ENCODE peak calls at places on chromosome 3, in nine cellular contexts. D is ascending aorta, E is psoas muscle, H is upper lobe of right lung, B is heart right ventricle, Y is BE2C, W is GM23338, M is fibroblast of lung, K is H1. S is an unnamed sample.

GRCh38 chr3:65854606-65855304 is 184.0 kb downstream of the MAGI1 start:
- DNase-seq in W (peak; percentile 21), B (no peak), K (no peak), D (no peak), E (no peak), Y (no peak), M (no peak), H (no peak), S (no peak)

GRCh38 chr3:134333522-134334181 is 40.6 kb downstream of the AMOTL2 start:
- DNase-seq in E (no peak), H (no peak), Y (no peak), M (peak; percentile 31), B (no peak), K (no peak), D (no peak), W (peak; percentile 56), S (peak; percentile 98)

GRCh38 chr3:81967362-81967761 is 205.9 kb upstream of the GBE1 start:
- DNase-seq in W (no peak), H (no peak), B (no peak), K (no peak), Y (no peak), D (no peak), M (no peak), E (no peak), S (no peak)

GRCh38 chr3:66236281-66236680 is 15.5 kb downstream of the SLC25A26 start:
- DNase-seq in E (no peak), K (no peak), H (no peak), D (no peak), B (no peak), M (no peak), Y (no peak), W (peak; percentile 87), S (no peak)

GRCh38 chr3:42129014-42129953 is 38.1 kb downstream of the TRAK1 start:
- DNase-seq in H (no peak), Y (no peak), D (no peak), E (no peak), B (no peak), K (no peak), M (no peak), W (peak; percentile 33), S (no peak)

GRCh38 chr3:152272771-152273242 is 4.1 kb downstream of the MBNL1 start:
- DNase-seq in E (no peak), Y (no peak), W (no peak), B (no peak), H (no peak), D (no peak), K (no peak), M (peak; percentile 84), S (no peak)

GRCh38 chr3:156233875-156234274 is 113.5 kb downstream of the KCNAB1 start:
- DNase-seq in B (no peak), E (no peak), M (no peak), H (no peak), D (no peak), W (peak; percentile 32), K (no peak), Y (no peak), S (no peak)

GRCh38 chr3:120341658-120342346 is 7.4 kb downstream of the LRRC58 start:
- DNase-seq in W (peak; percentile 47), Y (no peak), M (no peak), H (peak; percentile 40), E (no peak), K (peak; percentile 31), B (no peak), D (no peak), S (no peak)

GRCh38 chr3:124770341-124771082 is 40.3 kb downstream of the UMPS start:
- DNase-seq in D (no peak), B (peak; percentile 77), Y (peak; percentile 96), K (no peak), H (no peak), E (peak; percentile 78), M (peak; percentile 14), W (no peak), S (no peak)
- H3K36me3 ChIP-seq in D (peaks cover 45% of the 10 kb centered on the region), B (no peaks in the 10 kb centered on the region), Y (peaks cover 12% of the 10 kb centered on the region), K (peaks cover 16% of the 10 kb centered on the region), H (peaks cover 28% of the 10 kb centered on the region), E (no peaks in the 10 kb centered on the region), M (peaks cover 6% of the 10 kb centered on the region), W (peaks cover 26% of the 10 kb centered on the region), S (peaks cover 12% of the 10 kb centered on the region)

DNA sequence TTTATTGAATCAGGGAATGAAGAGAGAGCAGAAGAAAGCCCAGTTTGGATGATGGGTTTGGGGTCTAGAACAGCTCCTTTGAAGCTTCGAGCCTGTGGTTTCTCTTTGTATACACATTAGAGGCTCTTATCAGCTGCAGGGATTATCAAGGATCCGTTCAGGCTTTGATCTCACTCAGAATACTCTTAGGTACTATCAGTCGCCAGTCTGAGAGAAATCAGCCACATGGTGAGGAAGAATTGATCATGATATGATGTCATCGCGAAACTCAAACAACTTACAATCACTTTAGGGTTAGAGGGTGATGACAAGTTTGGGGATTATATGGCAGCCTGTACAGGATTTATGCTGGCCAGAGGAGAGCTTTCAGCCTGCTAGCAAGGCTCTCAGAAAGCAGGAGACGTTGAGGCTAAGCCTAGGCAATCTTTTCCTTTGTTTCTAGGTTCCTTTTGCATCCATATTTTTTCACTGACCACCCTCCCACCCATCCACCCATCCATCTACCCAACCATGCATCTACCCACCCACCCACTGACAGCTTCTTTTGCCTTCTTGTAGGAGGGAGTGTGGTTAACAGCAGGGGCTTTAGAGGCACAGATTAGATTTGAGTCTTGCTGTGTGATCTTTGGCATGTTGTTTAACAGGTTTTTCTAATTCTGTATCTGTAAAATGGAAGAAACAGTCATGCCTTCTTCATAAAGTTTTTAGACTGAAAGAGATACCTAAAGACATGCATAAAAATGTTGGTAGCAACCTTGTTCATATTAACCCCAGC is 330.4 kb upstream of the LRRFIP2 start:
- DNase-seq in Y (no peak), D (no peak), H (no peak), B (no peak), K (no peak), W (no peak), E (no peak), M (no peak), S (no peak)
- H3K27me3 ChIP-seq in Y (no peaks in the 10 kb centered on the region), D (no peaks in the 10 kb centered on the region), H (no peaks in the 10 kb centered on the region), B (no peaks in the 10 kb centered on the region), K (no peaks in the 10 kb centered on the region), W (no peaks in the 10 kb centered on the region), E (no peaks in the 10 kb centered on the region), M (no peaks in the 10 kb centered on the region), S (no peaks in the 10 kb centered on the region)

GRCh38 chr3:13370609-13371008 is 49.5 kb downstream of the NUP210 start:
- DNase-seq in D (no peak), E (no peak), K (no peak), M (no peak), W (no peak), H (no peak), B (no peak), Y (no peak), S (no peak)
- H3K36me3 ChIP-seq in D (no peaks in the 10 kb centered on the region), E (no peaks in the 10 kb centered on the region), K (peaks cover 45% of the 10 kb centered on the region), M (no peaks in the 10 kb centered on the region), W (peaks cover 10% of the 10 kb centered on the region), H (no peaks in the 10 kb centered on the region), B (no peaks in the 10 kb centered on the region), Y (no peaks in the 10 kb centered on the region), S (no peaks in the 10 kb centered on the region)

DNA sequence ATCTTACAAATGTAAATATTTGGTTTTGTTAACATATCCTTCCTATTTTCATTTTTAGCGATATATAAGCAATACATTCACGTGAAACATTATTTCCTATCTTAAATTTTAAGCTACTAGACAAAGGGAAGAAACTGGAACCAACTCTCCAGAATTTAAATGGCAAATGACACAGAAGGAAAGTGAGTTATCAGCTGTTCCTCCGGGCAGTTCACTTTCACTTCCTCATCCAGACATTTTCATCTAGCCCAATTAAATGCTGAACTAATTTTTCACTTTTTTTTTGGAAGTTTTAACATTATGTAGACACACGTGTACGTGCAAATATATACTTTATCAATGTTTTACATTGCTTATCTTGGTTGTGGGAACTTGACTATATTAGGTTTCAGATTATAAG is 58.6 kb downstream of the MORC1 start:
- DNase-seq in M (no peak), H (no peak), B (no peak), Y (no peak), W (no peak), K (no peak), E (no peak), D (no peak), S (no peak)
- H3K27me3 ChIP-seq in M (no peaks in the 10 kb centered on the region), H (no peaks in the 10 kb centered on the region), B (no peaks in the 10 kb centered on the region), Y (peaks cover 11% of the 10 kb centered on the region), W (no peaks in the 10 kb centered on the region), K (no peaks in the 10 kb centered on the region), E (peaks cover 2% of the 10 kb centered on the region), D (no peaks in the 10 kb centered on the region), S (no peaks in the 10 kb centered on the region)

GRCh38 chr3:127610105-127610504 is 11.9 kb downstream of the MCM2 start:
- DNase-seq in K (no peak), W (no peak), D (no peak), Y (no peak), E (peak; percentile 4), B (no peak), H (no peak), M (no peak), S (no peak)

GRCh38 chr3:127607675-127608361 is 9.6 kb downstream of the MCM2 start:
- DNase-seq in E (peak; percentile 15), M (no peak), B (no peak), H (no peak), Y (no peak), W (no peak), K (no peak), D (no peak), S (no peak)

GRCh38 chr3:127606981-127607595 is 8.9 kb downstream of the MCM2 start:
- DNase-seq in D (no peak), K (no peak), Y (no peak), M (no peak), H (no peak), B (no peak), W (no peak), E (peak; percentile 68), S (no peak)

GRCh38 chr3:127606086-127606805 is 8.0 kb downstream of the MCM2 start:
- DNase-seq in H (no peak), E (peak; percentile 58), W (no peak), Y (no peak), D (no peak), M (no peak), B (no peak), K (no peak), S (no peak)

DNA sequence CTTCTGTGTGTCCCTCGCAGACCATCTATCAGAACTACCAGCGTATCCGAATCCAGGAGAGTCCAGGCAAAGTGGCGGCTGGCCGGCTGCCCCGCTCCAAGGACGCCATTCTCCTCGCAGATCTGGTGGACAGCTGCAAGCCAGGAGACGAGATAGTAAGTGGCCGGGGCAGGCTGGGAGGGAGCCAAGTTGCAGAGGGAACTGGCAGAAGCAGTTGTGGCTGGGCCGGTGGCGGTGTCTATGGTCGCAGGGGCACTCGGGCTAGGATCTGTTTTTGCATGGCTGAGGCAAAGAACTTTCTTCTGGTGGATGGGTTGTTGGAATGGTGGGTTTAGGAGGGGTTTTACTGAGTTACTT is 10.1 kb downstream of the MCM2 start:
- DNase-seq in D (no peak), W (no peak), B (peak; percentile 70), H (no peak), K (no peak), E (peak; percentile 87), M (no peak), Y (no peak), S (no peak)
- H3K36me3 ChIP-seq in D (peaks cover 5% of the 10 kb centered on the region), W (peaks cover 70% of the 10 kb centered on the region), B (no peaks in the 10 kb centered on the region), H (peaks cover 18% of the 10 kb centered on the region), K (peaks cover 97% of the 10 kb centered on the region), E (no peaks in the 10 kb centered on the region), M (peaks cover 12% of the 10 kb centered on the region), Y (peaks cover 94% of the 10 kb centered on the region), S (peaks cover 8% of the 10 kb centered on the region)

S was measured in BJ.